ENCODE peak calls at places on chromosomes 3 and 15, in seven cellular contexts. G is AG04450; I is Kasumi-1; U is activated T-cell treated with anti-CD3 and anti-CD28 coated beads, Interleukin-2, amount 50 U/mL, for 1 hour; E is dermis blood vessel endothelial cell; V is IMR-90; Y is amygdala. A is an unnamed sample.

GRCh38 chr3:158659454-158660237 is 12.8 kb downstream of the LXN start:
- DNase-seq in E (peak; percentile 98), U (peak; percentile 30), I (peak; percentile 85), G (peak; percentile 55), V (peak; percentile 86), Y (no peak), A (peak; percentile 72)

GRCh38 chr15:58212909-58213526 is 74.8 kb downstream of the AQP9 start:
- DNase-seq in V (peak; percentile 55), E (peak; percentile 69), Y (no peak), I (peak; percentile 71), U (no peak), G (no peak), A (peak; percentile 62)

GRCh38 chr15:65421360-65422215 is 1.2 kb downstream of the IGDCC4 start:
- DNase-seq in Y (no peak), I (no peak), U (no peak), G (peak; percentile 46), V (peak; percentile 73), E (no peak), A (no peak)

GRCh38 chr3:78506581-78507195 is 1261.1 kb downstream of the ROBO1 start:
- DNase-seq in E (no peak), I (no peak), G (no peak), V (no peak), Y (no peak), U (no peak), A (peak; percentile 1)

GRCh38 chr3:84943379-84943778 is 15.4 kb upstream of the CADM2 start:
- DNase-seq in G (no peak), I (peak; percentile 13), E (no peak), Y (no peak), U (no peak), V (no peak), A (no peak)

GRCh38 chr15:40353697-40354096 is 2.9 kb downstream of the PHGR1 start:
- DNase-seq in G (no peak), I (no peak), E (no peak), Y (no peak), U (no peak), V (no peak), A (no peak)

GRCh38 chr15:67803996-67804843 is 21.1 kb upstream of the SKOR1 start:
- DNase-seq in Y (no peak), U (no peak), I (no peak), G (no peak), E (peak; percentile 30), V (no peak), A (no peak)

GRCh38 chr3:14463330-14464216 is 61.2 kb downstream of the SLC6A6 start:
- DNase-seq in G (no peak), U (no peak), V (no peak), I (no peak), E (no peak), Y (no peak), A (no peak)

GRCh38 chr3:194879991-194880939 is 194.6 kb downstream of the FAM43A start:
- DNase-seq in V (peak; percentile 47), Y (no peak), G (no peak), U (no peak), E (peak; percentile 79), I (peak; percentile 87), A (no peak)

GRCh38 chr3:15280853-15281532 is 51.4 kb downstream of the SH3BP5 start:
- DNase-seq in V (no peak), I (no peak), Y (no peak), G (no peak), E (no peak), U (no peak), A (no peak)

GRCh38 chr3:174786825-174787224 is 72.3 kb upstream of the NAALADL2 start:
- DNase-seq in E (no peak), V (no peak), Y (no peak), U (no peak), G (no peak), I (no peak), A (no peak)

GRCh38 chr15:42156266-42156922 is at the start of gene PLA2G4F:
- DNase-seq in E (no peak), U (peak; percentile 13), G (no peak), I (no peak), V (no peak), Y (no peak), A (no peak)

GRCh38 chr15:28273468-28273867 is 48.5 kb downstream of the HERC2 start:
- DNase-seq in G (no peak), Y (no peak), V (peak; percentile 34), U (no peak), E (peak; percentile 66), I (no peak), A (no peak)

GRCh38 chr3:52174896-52175295 is 20.7 kb upstream of the POC1A start:
- DNase-seq in I (no peak), V (no peak), U (no peak), Y (no peak), E (no peak), G (no peak), A (no peak)

GRCh38 chr3:10992946-10993728 is 589 bp downstream of the SLC6A1 start:
- DNase-seq in G (no peak), E (no peak), U (no peak), I (no peak), V (no peak), Y (no peak), A (no peak)

GRCh38 chr3:45381168-45381852 is 7.1 kb upstream of the LARS2 start:
- DNase-seq in I (no peak), V (no peak), U (no peak), G (no peak), E (peak; percentile 7), Y (no peak), A (peak; percentile 19)

GRCh38 chr3:46664971-46665762 is 28.3 kb downstream of the ALS2CL start:
- DNase-seq in V (peak; percentile 13), I (no peak), Y (no peak), U (no peak), G (no peak), E (no peak), A (no peak)

GRCh38 chr15:33132722-33133345 is 61.7 kb downstream of the FMN1 start:
- DNase-seq in I (peak; percentile 10), U (no peak), V (peak; percentile 76), G (peak; percentile 61), Y (no peak), E (peak; percentile 77), A (peak; percentile 65)

A was measured in OCI-M1.